ENCODE peak calls at places on chromosome 6, in seven cellular contexts. I is cardiac muscle cell, X is hepatocyte, R is Karpas-422, P is GM12865, D is neural progenitor cell, K is dorsolateral prefrontal cortex. V is an unnamed sample.

GRCh38 chr6:90860822-90861601 is 274.1 kb upstream of the MAP3K7 start:
- DNase-seq in X (no peak), I (peak), K (peak), P (peak), D (no peak), R (peak), V (no peak)

GRCh38 chr6:44537306-44538049 is 150.0 kb downstream of the CDC5L start:
- DNase-seq in X (no peak), R (no peak), D (no peak), K (no peak), I (no peak), P (no peak), V (no peak)

GRCh38 chr6:37507690-37508421 is 8.2 kb upstream of the CCDC167 start:
- DNase-seq in I (no peak), D (no peak), K (no peak), R (no peak), X (no peak), P (peak), V (no peak)

GRCh38 chr6:44339763-44340625 is 2.5 kb upstream of the SPATS1 start:
- DNase-seq in K (no peak), D (no peak), R (no peak), X (peak), I (no peak), P (no peak), V (no peak)

GRCh38 chr6:87699576-87699975 is 2.5 kb downstream of the AKIRIN2 start:
- DNase-seq in P (no peak), X (no peak), K (no peak), D (no peak), I (no peak), R (no peak), V (no peak)

GRCh38 chr6:42251911-42252637 is 34.4 kb upstream of the MRPS10 start:
- DNase-seq in R (no peak), X (peak), P (no peak), D (no peak), K (peak), I (peak), V (peak)

GRCh38 chr6:108622601-108623335 is 62.1 kb downstream of the FOXO3 start:
- DNase-seq in X (peak), I (peak), P (no peak), K (peak), D (no peak), R (no peak), V (peak)

GRCh38 chr6:53273356-53273755 is 75.4 kb downstream of the ELOVL5 start:
- DNase-seq in R (no peak), X (no peak), K (no peak), I (no peak), P (no peak), D (peak), V (no peak)

GRCh38 chr6:56555438-56555872 is 87.2 kb downstream of the DST start:
- DNase-seq in K (no peak), X (peak), P (no peak), I (peak), R (no peak), D (peak), V (no peak)

GRCh38 chr6:117555882-117556498 is 46.3 kb downstream of the GOPC start:
- DNase-seq in P (peak), D (peak), I (peak), X (peak), K (peak), R (peak), V (no peak)

GRCh38 chr6:108989700-108990099 is 104.9 kb downstream of the SESN1 start:
- DNase-seq in P (no peak), X (peak), K (no peak), D (no peak), I (no peak), R (no peak), V (no peak)

GRCh38 chr6:95431637-95432228 is 145.6 kb upstream of the MANEA start:
- DNase-seq in K (peak), P (peak), X (peak), I (peak), R (peak), D (peak), V (no peak)

GRCh38 chr6:41025966-41026365 is 13.1 kb downstream of the UNC5CL start:
- DNase-seq in X (no peak), P (no peak), K (no peak), R (no peak), I (no peak), D (no peak), V (no peak)

GRCh38 chr6:55617272-55617671 is 38.3 kb upstream of the HMGCLL1 start:
- DNase-seq in D (peak), R (peak), K (no peak), X (peak), I (peak), P (peak), V (no peak)

GRCh38 chr6:1604347-1604990 is 5.2 kb upstream of the FOXC1 start:
- DNase-seq in D (peak), P (peak), I (peak), X (peak), K (no peak), R (peak), V (peak)

GRCh38 chr6:42378536-42378935 is 73.2 kb downstream of the TRERF1 start:
- DNase-seq in R (no peak), I (no peak), K (no peak), P (no peak), X (no peak), D (no peak), V (no peak)

GRCh38 chr6:170423814-170424633 is 117.5 kb downstream of the FAM120B start:
- DNase-seq in D (no peak), R (no peak), P (no peak), X (no peak), K (no peak), I (no peak), V (no peak)

GRCh38 chr6:28280595-28281287 is 631 bp upstream of the PGBD1 start:
- DNase-seq in D (no peak), X (no peak), R (no peak), K (no peak), I (no peak), P (no peak), V (no peak)

GRCh38 chr6:10389739-10390494 is 25.0 kb downstream of the TFAP2A start:
- DNase-seq in R (no peak), D (peak), I (no peak), X (no peak), K (no peak), P (no peak), V (no peak)

GRCh38 chr6:138410972-138411667 is 7.1 kb downstream of the HEBP2 start:
- DNase-seq in I (peak), P (peak), K (no peak), R (no peak), X (no peak), D (no peak), V (no peak)

GRCh38 chr6:91167846-91168245 is 581.0 kb upstream of the MAP3K7 start:
- DNase-seq in P (no peak), X (peak), I (peak), D (no peak), K (no peak), R (no peak), V (no peak)

GRCh38 chr6:57040011-57040410 is 6.5 kb upstream of the KIAA1586 start:
- DNase-seq in I (no peak), K (no peak), D (peak), X (no peak), P (peak), R (peak), V (no peak)

DNA sequence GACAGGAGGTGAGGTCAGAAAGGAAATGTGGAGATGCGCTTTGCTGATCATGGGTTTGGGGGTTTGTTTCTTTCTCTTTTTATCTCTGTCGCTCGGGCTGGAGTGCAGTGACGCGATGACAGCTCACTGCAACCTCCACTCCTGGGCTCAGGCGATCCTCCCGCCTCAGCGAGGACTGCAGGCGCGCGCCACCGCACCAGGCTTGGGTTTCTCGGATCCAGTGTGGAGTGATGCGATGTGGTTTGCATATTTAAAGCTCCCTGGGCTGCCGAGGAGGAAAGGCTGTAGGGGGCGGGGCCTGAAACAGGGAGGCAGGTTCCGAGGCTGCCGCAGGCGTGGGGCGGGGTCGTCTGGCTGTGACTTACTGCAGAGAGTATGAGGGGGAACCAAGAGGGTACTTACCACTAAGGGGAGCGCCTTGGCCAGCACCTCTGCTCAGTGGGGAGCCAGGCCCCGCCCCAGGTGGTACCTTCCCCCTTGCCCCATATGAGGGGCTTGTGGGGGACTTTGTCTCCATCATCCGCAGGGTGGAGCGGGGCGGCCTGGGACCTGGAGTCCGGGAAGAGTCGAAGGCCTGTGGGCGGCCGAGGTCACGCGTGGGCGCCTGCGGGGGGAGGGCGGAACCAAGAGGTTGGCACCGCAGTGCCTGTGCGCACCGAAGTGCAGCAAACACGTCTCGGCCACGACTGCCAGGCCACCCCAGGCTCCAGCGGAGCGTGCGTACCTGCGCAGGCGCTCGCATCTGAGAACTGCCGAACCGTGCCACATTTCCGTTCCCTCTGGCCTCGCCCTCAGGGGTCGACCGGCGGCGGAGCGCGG is 12.7 kb upstream of the BAK1 start:
- DNase-seq in R (peak), X (peak), D (peak), P (peak), K (no peak), I (no peak), V (no peak)
- H3K4me3 ChIP-seq in R (no peak), X (no peak), D (peak), P (peak), K (peak), I (no peak), V (no peak)

GRCh38 chr6:48110436-48111142 is 408 bp downstream of the PTCHD4 start:
- DNase-seq in R (no peak), D (no peak), X (no peak), I (no peak), K (no peak), P (no peak), V (no peak)
- H3K4me3 ChIP-seq in R (no peak), D (peak), X (no peak), I (peak), K (peak), P (peak), V (no peak)

GRCh38 chr6:71079707-71080106 is 122.8 kb upstream of the B3GAT2 start:
- DNase-seq in X (no peak), R (no peak), I (no peak), K (no peak), P (no peak), D (no peak), V (no peak)

GRCh38 chr6:71080151-71080550 is 123.3 kb upstream of the B3GAT2 start:
- DNase-seq in D (no peak), K (no peak), I (no peak), R (no peak), X (no peak), P (no peak), V (no peak)

GRCh38 chr6:71077655-71078054 is 120.8 kb upstream of the B3GAT2 start:
- DNase-seq in P (no peak), D (no peak), X (no peak), K (no peak), I (no peak), R (no peak), V (no peak)

GRCh38 chr6:71080793-71081192 is 123.9 kb upstream of the B3GAT2 start:
- DNase-seq in R (no peak), X (no peak), D (no peak), K (no peak), I (peak), P (no peak), V (no peak)

GRCh38 chr6:71082033-71082620 is 125.3 kb upstream of the B3GAT2 start:
- DNase-seq in P (no peak), X (no peak), D (no peak), I (peak), R (no peak), K (no peak), V (no peak)
- H3K4me3 ChIP-seq in P (no peak), X (no peak), D (no peak), I (no peak), R (no peak), K (peak), V (peak)

DNA sequence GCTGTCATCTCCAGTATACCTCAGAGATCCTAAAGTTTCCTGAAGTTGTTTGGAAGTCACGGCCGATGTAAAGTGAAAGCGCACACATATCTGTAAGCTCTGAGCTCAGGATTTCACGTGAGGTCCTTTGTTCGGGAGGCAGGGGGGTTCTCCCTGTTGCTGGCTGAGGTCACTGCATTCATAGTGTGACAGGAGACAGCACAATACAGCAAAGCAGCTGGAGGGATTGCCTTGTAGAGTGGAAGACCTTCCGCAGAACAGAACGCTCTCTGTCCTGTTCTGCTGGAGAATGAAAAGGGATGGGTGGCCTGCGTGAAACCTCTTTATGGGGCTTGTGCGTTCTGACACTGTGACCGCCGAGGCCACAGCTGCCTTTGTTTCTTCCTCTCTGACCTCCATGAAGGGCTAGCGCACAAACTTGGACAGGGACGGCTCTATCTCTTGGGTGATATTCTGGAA is 13.4 kb upstream of the SERPINB1 start:
- DNase-seq in I (peak), K (no peak), P (peak), D (peak), X (no peak), R (no peak), V (no peak)
- H3K4me3 ChIP-seq in I (no peak), K (peak), P (peak), D (no peak), X (no peak), R (peak), V (peak)

GRCh38 chr6:30679765-30680535 is 6.5 kb downstream of the PPP1R18 start:
- DNase-seq in R (no peak), D (peak), I (no peak), P (no peak), K (no peak), X (no peak), V (no peak)
- H3K4me3 ChIP-seq in R (peak), D (peak), I (no peak), P (peak), K (no peak), X (no peak), V (peak)

GRCh38 chr6:89037156-89037900 is 43.2 kb upstream of the PNRC1 start:
- DNase-seq in K (no peak), X (peak), I (peak), D (no peak), P (no peak), R (no peak), V (peak)

GRCh38 chr6:89032599-89032998 is 48.0 kb upstream of the PNRC1 start:
- DNase-seq in R (peak), P (peak), K (peak), X (no peak), I (peak), D (no peak), V (no peak)

GRCh38 chr6:89034586-89035251 is 45.8 kb upstream of the PNRC1 start:
- DNase-seq in P (no peak), R (no peak), K (no peak), X (peak), D (peak), I (peak), V (no peak)

DNA sequence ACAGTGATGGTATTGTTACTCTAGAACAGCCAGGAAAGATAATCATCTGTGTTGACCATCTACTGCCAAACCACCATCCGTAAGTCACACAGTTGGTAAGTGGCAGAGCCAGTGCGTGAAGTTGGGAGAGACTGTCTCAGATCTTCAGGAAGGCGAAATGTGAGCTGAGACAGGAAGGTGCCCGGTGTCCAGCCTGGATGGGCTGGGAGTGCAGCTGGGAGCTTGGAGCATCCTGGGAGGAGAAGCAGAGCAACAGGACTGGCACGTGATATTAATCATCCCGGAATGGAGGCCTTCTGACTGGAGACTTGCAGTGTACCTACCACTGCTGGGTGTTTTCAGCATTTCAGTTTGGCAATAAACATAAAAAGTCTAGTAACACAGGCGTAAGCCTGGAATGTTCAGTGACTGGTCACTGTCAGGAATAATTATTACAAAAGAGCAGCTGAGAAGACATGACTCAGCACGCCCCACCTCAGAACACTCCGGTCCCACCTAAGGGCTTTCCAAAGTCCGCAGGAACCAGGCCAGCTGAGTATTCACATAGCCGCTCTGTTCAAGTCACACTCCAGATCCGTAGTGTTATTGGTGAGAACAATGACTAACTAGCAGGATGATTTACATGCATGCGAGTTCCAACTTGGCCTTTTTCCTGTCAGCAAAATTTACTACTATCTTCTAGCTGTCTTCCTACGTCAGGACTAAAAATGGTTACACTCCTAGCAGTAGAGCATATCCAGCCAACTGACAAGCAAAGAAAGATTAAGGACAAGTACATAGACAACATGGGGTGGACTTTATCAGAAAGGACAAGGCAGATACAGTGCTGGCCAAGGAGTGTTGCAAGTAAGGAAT is 45.1 kb upstream of the PNRC1 start:
- DNase-seq in K (peak), P (no peak), I (peak), D (no peak), X (peak), R (no peak), V (peak)
- H3K4me3 ChIP-seq in K (no peak), P (no peak), I (no peak), D (no peak), X (no peak), R (no peak), V (peak)

GRCh38 chr6:139764498-139764986 is 390.1 kb upstream of the CITED2 start:
- DNase-seq in P (peak), R (no peak), X (peak), D (no peak), K (peak), I (peak), V (peak)
- H3K4me3 ChIP-seq in P (no peak), R (no peak), X (no peak), D (no peak), K (no peak), I (no peak), V (peak)

GRCh38 chr6:156720739-156721714 is 56.2 kb upstream of the ARID1B start:
- DNase-seq in P (peak), D (peak), I (peak), R (no peak), X (peak), K (no peak), V (no peak)
- H3K4me3 ChIP-seq in P (peak), D (no peak), I (no peak), R (no peak), X (no peak), K (no peak), V (peak)

DNA sequence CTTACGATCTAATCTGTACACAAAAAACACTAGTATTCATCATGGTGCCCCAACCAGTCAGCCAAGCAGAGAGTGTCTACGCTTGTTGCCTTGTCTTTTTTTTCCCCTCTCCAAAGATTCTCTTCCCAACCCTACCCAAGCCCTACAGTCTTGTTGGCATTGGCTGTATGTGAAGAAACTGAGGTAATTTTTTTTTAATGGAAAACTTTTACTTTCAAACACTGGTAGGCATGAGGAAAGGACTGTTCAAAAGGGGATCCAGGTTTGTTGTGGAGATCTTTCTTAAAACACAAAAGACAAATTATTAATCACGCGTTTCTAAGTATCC is 89.2 kb upstream of the PRSS16 start:
- DNase-seq in D (no peak), X (no peak), R (no peak), K (no peak), I (no peak), P (no peak), V (no peak)
- H3K4me3 ChIP-seq in D (peak), X (no peak), R (no peak), K (peak), I (no peak), P (no peak), V (no peak)

DNA sequence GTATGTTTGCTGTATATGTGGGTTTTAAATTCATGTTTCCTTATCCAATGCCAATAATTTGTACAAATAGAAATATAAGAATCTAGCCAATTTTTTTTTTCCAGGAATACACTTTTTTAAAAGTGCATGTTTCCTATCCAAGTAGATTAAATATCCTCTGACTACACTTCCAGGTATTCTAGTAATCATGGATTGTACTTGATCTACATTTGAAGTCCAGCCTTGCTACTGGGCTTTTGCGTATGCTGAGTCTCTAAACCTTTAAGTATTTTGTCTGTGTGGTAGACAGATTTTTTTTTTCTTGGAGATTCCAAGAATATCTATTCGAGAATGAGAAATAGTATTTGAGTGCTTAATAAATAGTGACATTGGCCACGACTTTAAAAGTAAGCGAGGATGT is 188.3 kb downstream of the SASH1 start:
- DNase-seq in X (no peak), P (no peak), R (no peak), D (no peak), I (no peak), K (no peak), V (no peak)
- H3K4me3 ChIP-seq in X (no peak), P (no peak), R (peak), D (no peak), I (no peak), K (no peak), V (peak)

V was measured in psoas muscle.